ENCODE peak calls at places on chromosomes 16 and 17, in seven cellular contexts. O, S, R, Q, X, D and A are unnamed samples.

GRCh38 chr16:30142672-30143346 is 19.8 kb upstream of the MAPK3 start:
- DNase-seq in S (no peak), X (no peak), Q (no peak), R (no peak), D (no peak), O (no peak), A (no peak)

GRCh38 chr16:1541293-1542165 is 8.1 kb downstream of the TMEM204 start:
- DNase-seq in O (no peak), X (no peak), Q (no peak), D (no peak), R (no peak), S (no peak), A (no peak)

GRCh38 chr17:18219016-18219415 is 6.4 kb upstream of the LLGL1 start:
- DNase-seq in S (peak; percentile 60), Q (no peak), O (no peak), D (no peak), X (no peak), R (no peak), A (no peak)

GRCh38 chr17:31416503-31416923 is 25.0 kb downstream of the RAB11FIP4 start:
- DNase-seq in R (no peak), X (no peak), O (no peak), Q (no peak), D (no peak), S (no peak), A (no peak)

GRCh38 chr17:59707182-59707970 is at the start of the genes PTRH2 and VMP1:
- DNase-seq in O (peak; percentile 98), X (peak; percentile 99), R (peak; percentile 99), Q (peak; percentile 99), S (peak; percentile 98), D (peak; percentile 100), A (peak; percentile 94)

GRCh38 chr17:38579934-38580333 is 25.8 kb downstream of the SRCIN1 start:
- DNase-seq in X (no peak), O (no peak), S (peak; percentile 34), Q (no peak), R (no peak), D (no peak), A (no peak)

GRCh38 chr17:1720856-1721386 is 3.6 kb upstream of the WDR81 start:
- DNase-seq in D (peak; percentile 46), Q (peak; percentile 67), R (no peak), X (no peak), O (peak; percentile 81), S (peak; percentile 72), A (no peak)

GRCh38 chr17:19716108-19717030 is at the start of gene SLC47A2:
- DNase-seq in X (no peak), R (no peak), S (no peak), D (no peak), Q (no peak), O (no peak), A (no peak)

GRCh38 chr16:17420821-17421220 is 49.9 kb downstream of the XYLT1 start:
- DNase-seq in Q (no peak), D (no peak), O (no peak), X (no peak), R (no peak), S (no peak), A (no peak)

GRCh38 chr16:77975942-77976341 is 46.4 kb upstream of the CLEC3A start:
- DNase-seq in O (no peak), D (no peak), R (no peak), S (no peak), X (no peak), Q (no peak), A (no peak)

GRCh38 chr16:85979605-85980004 is 80.6 kb downstream of the IRF8 start:
- DNase-seq in Q (no peak), R (no peak), O (peak; percentile 60), S (no peak), X (no peak), D (no peak), A (no peak)

GRCh38 chr17:57379237-57380054 is 123.1 kb downstream of the MSI2 start:
- DNase-seq in D (no peak), R (no peak), S (no peak), X (no peak), O (no peak), Q (no peak), A (no peak)

GRCh38 chr17:65320856-65321255 is 183.7 kb downstream of the RGS9 start:
- DNase-seq in D (no peak), Q (no peak), X (no peak), S (no peak), O (no peak), R (no peak), A (no peak)
- H3K9me3 ChIP-seq in D (peaks cover 4% of the 10 kb centered on the region), Q (no peaks in the 10 kb centered on the region), X (no peaks in the 10 kb centered on the region), S (no peaks in the 10 kb centered on the region), O (no peaks in the 10 kb centered on the region), R (no peaks in the 10 kb centered on the region), A (no peaks in the 10 kb centered on the region)

GRCh38 chr16:35200662-35201061 is 1741.2 kb downstream of the TP53TG3F start:
- DNase-seq in O (no peak), R (no peak), S (no peak), Q (no peak), D (no peak), X (no peak), A (no peak)
- H3K9me3 ChIP-seq in O (no peaks in the 10 kb centered on the region), R (no peaks in the 10 kb centered on the region), S (no peaks in the 10 kb centered on the region), Q (no peaks in the 10 kb centered on the region), D (no peaks in the 10 kb centered on the region), X (peaks cover 58% of the 10 kb centered on the region), A (no peaks in the 10 kb centered on the region)

DNA sequence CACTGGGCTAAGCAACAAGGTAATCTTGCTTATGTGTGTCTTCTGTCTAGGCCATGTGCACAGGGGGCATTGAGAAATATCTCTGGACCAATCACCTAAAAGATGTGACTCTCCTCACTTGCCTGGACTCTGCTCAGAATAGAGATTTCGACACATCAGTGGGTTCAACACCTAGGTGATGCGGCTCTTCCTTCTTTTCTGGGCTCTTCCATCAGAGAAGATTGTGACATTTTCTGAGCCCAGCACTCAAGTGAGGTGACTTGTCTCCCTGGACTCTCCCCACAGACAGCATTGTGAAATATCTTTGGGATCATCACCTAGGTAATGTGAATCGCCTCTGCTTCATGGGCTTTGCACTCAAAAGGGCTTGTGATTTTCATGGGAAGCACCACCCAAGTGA is 1904.1 kb downstream of the TP53TG3F start:
- DNase-seq in S (no peak), O (no peak), D (no peak), R (no peak), Q (no peak), X (no peak), A (no peak)
- H3K9me3 ChIP-seq in S (no peaks in the 10 kb centered on the region), O (no peaks in the 10 kb centered on the region), D (no peaks in the 10 kb centered on the region), R (no peaks in the 10 kb centered on the region), Q (peaks cover 5% of the 10 kb centered on the region), X (peaks cover 23% of the 10 kb centered on the region), A (peaks cover 5% of the 10 kb centered on the region)

DNA sequence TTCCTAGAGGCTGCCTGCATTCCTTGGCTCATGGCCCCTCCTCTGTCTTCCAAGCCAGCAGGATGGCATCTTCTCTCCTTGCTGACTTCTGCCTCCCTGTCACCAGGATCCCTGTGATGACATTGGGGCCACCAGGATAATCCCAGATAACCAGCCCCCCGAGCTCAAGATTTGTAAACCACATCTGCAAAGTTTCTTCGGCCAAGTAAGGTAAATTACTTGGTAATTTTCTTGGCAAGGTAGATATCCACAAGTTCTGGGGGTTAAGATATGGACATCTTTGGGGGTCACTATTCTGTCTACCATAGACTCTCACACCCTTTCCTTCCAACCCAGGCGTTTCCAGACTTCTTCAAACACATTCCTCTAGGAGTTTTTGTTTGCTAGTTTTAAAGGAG is 42.6 kb upstream of the ZCCHC14 start:
- DNase-seq in R (no peak), X (no peak), D (no peak), Q (peak; percentile 6), S (no peak), O (no peak), A (no peak)
- H3K9me3 ChIP-seq in R (peaks cover 6% of the 10 kb centered on the region), X (peaks cover 39% of the 10 kb centered on the region), D (peaks cover 10% of the 10 kb centered on the region), Q (no peaks in the 10 kb centered on the region), S (peaks cover 4% of the 10 kb centered on the region), O (no peaks in the 10 kb centered on the region), A (no peaks in the 10 kb centered on the region)

DNA sequence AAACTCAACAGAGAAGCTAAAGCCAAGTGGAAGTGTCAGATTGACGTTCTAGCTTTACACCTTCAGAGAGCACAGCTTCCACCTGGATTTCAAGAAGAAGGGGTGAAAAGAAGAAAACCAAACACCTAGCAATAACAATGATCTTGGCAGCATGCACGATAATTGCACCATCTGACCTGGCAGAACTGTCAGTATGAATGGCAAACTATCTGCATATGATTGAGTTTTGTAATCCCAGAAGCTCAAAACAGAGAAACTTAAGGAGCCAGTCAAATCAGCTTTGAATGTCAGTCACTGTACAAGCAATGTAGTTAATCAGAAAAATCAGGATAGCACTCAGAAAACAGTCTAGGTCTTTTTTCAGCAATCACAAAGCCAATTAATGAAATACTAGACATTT is 427.1 kb downstream of the ZFHX3 start:
- DNase-seq in S (no peak), D (no peak), X (no peak), O (no peak), Q (no peak), R (no peak), A (no peak)
- H3K9me3 ChIP-seq in S (no peaks in the 10 kb centered on the region), D (no peaks in the 10 kb centered on the region), X (no peaks in the 10 kb centered on the region), O (no peaks in the 10 kb centered on the region), Q (no peaks in the 10 kb centered on the region), R (no peaks in the 10 kb centered on the region), A (no peaks in the 10 kb centered on the region)

GRCh38 chr16:12600116-12600515 is 203.6 kb downstream of the CPPED1 start:
- DNase-seq in X (no peak), D (no peak), S (no peak), R (no peak), O (no peak), Q (no peak), A (no peak)
- H3K9me3 ChIP-seq in X (peaks cover 22% of the 10 kb centered on the region), D (no peaks in the 10 kb centered on the region), S (no peaks in the 10 kb centered on the region), R (peaks cover 7% of the 10 kb centered on the region), O (no peaks in the 10 kb centered on the region), Q (peaks cover 6% of the 10 kb centered on the region), A (no peaks in the 10 kb centered on the region)

DNA sequence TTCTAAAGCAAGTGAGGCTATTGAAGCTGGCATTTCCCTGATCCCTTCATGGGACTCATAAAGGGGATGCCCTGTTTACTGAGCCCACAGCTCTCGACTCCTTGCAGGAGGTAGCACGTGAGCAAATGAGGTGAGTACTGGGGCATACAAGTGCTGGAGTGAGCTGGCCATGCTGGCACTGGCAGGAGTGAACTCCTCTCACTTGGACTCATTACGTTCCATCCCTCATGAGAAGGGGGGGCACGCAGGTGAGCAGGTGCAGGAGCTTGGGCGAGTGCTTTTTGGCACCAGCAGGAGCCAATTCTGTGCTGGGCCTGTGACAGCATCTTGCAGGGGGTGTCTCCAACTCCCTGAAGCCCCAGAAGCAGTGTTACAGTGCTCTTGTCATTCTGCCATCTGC is 337.1 kb upstream of the CA10 start:
- DNase-seq in X (no peak), S (no peak), R (no peak), Q (no peak), D (no peak), O (no peak), A (no peak)
- H3K9me3 ChIP-seq in X (peaks cover 10% of the 10 kb centered on the region), S (no peaks in the 10 kb centered on the region), R (peaks cover 7% of the 10 kb centered on the region), Q (no peaks in the 10 kb centered on the region), D (peaks cover 8% of the 10 kb centered on the region), O (no peaks in the 10 kb centered on the region), A (no peaks in the 10 kb centered on the region)

GRCh38 chr16:75169899-75170405 is 21.6 kb downstream of the ZFP1 start:
- DNase-seq in O (no peak), D (no peak), Q (no peak), R (no peak), X (no peak), S (no peak), A (no peak)
- H3K9me3 ChIP-seq in O (peaks cover 9% of the 10 kb centered on the region), D (peaks cover 36% of the 10 kb centered on the region), Q (peaks cover 13% of the 10 kb centered on the region), R (peaks cover 35% of the 10 kb centered on the region), X (peaks cover 58% of the 10 kb centered on the region), S (peaks cover 25% of the 10 kb centered on the region), A (peaks cover 29% of the 10 kb centered on the region)